ENCODE peak calls at places on chromosomes 3 and 15, in four cellular contexts. M is pancreas, H is cardiac muscle cell, B is neural progenitor cell. C is an unnamed sample.

GRCh38 chr3:171620825-171621434 is 160.7 kb upstream of the TNIK start:
- DNase-seq in M (no peak), H (peak; percentile 38), B (no peak), C (peak; percentile 93)

GRCh38 chr15:58865420-58865880 is 68.0 kb downstream of the SLTM start:
- DNase-seq in M (peak; percentile 20), H (peak; percentile 51), B (no peak), C (no peak)

GRCh38 chr15:51234181-51234927 is 104.0 kb downstream of the CYP19A1 start:
- DNase-seq in M (no peak), H (no peak), B (peak; percentile 33), C (peak; percentile 74)

GRCh38 chr3:159273608-159274007 is 471.8 kb downstream of the MFSD1 start:
- DNase-seq in M (peak; percentile 30), H (peak; percentile 69), B (peak; percentile 81), C (peak; percentile 59)

GRCh38 chr3:87035339-87035738 is 44.4 kb upstream of the VGLL3 start:
- DNase-seq in M (no peak), H (no peak), B (no peak), C (no peak)

GRCh38 chr15:71385026-71385425 is 269.8 kb downstream of the THSD4 start:
- DNase-seq in M (no peak), H (peak; percentile 29), B (no peak), C (no peak)

GRCh38 chr3:151615464-151615863 is 118.3 kb upstream of the AADACL2 start:
- DNase-seq in M (no peak), H (no peak), B (no peak), C (peak; percentile 82)

GRCh38 chr3:11306815-11307589 is 34.8 kb downstream of the ATG7 start:
- DNase-seq in M (no peak), H (peak; percentile 66), B (no peak), C (no peak)

GRCh38 chr15:88393719-88394519 is 73.3 kb downstream of the MRPL46 start:
- DNase-seq in M (no peak), H (no peak), B (no peak), C (no peak)

GRCh38 chr3:103672346-103672745 is 1237.5 kb downstream of the ZPLD1 start:
- DNase-seq in M (no peak), H (no peak), B (no peak), C (no peak)

GRCh38 chr3:71453822-71454512 is 129.6 kb downstream of the FOXP1 start:
- DNase-seq in M (no peak), H (no peak), B (no peak), C (no peak)

GRCh38 chr15:67249830-67250229 is 4.6 kb downstream of the AAGAB start:
- DNase-seq in M (no peak), H (no peak), B (no peak), C (no peak)

GRCh38 chr15:66819084-66819483 is 117.0 kb downstream of the SMAD6 start:
- DNase-seq in M (no peak), H (no peak), B (no peak), C (no peak)

GRCh38 chr3:128278761-128279593 is 125.7 kb downstream of the EEFSEC start:
- DNase-seq in M (peak; percentile 32), H (peak; percentile 97), B (peak; percentile 84), C (peak; percentile 50)

GRCh38 chr3:43046583-43046982 is 59.3 kb downstream of the POMGNT2 start:
- DNase-seq in M (no peak), H (no peak), B (no peak), C (no peak)

GRCh38 chr3:50466177-50466576 is 37.3 kb downstream of the CACNA2D2 start:
- DNase-seq in M (no peak), H (no peak), B (no peak), C (no peak)

GRCh38 chr3:198107840-198108734 is 148.1 kb downstream of the LMLN start:
- DNase-seq in M (no peak), H (no peak), B (peak; percentile 18), C (peak; percentile 95)

GRCh38 chr15:87031545-87032230 is 952.0 kb downstream of the AGBL1 start:
- DNase-seq in M (no peak), H (peak; percentile 1), B (no peak), C (no peak)

GRCh38 chr3:152269423-152270144 is 855 bp downstream of the MBNL1 start:
- DNase-seq in M (peak; percentile 37), H (peak; percentile 93), B (peak; percentile 16), C (peak; percentile 76)

GRCh38 chr3:149783576-149783975 is 8.8 kb downstream of the ANKUB1 start:
- DNase-seq in M (no peak), H (peak; percentile 53), B (no peak), C (no peak)

DNA sequence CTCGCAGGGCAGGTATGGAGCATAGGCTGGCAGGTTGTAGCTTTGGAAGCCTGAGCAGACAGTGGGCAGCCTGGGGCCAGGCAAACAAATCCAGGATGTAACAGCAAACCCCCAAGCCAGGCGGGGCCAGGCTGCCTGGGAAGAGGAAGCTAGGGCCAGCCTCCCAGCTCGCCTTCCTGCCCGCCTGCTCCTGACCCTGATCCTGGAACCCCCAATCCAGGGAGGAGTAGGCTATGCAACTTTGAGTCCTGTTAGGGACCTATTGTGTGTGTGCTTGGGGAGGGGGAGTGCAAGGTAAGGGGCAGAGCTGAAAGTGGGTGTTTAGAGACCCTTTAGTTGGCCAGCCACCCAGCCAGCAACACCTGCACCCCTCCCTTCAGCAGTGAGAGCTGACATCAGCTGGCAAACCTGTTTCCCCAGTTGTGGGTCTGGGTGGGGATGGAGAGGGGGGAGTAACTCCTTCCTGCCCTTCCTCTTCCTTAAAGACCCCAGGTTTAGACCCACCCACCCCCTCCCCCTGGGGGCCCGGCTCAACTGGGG is 2.5 kb downstream of the NBEAL2 start:
- DNase-seq in M (no peak), H (no peak), B (no peak), C (no peak)
- TF ChIP-seq CTCF in M (no peak), H (no peak), B (no peak), C (no peak)

DNA sequence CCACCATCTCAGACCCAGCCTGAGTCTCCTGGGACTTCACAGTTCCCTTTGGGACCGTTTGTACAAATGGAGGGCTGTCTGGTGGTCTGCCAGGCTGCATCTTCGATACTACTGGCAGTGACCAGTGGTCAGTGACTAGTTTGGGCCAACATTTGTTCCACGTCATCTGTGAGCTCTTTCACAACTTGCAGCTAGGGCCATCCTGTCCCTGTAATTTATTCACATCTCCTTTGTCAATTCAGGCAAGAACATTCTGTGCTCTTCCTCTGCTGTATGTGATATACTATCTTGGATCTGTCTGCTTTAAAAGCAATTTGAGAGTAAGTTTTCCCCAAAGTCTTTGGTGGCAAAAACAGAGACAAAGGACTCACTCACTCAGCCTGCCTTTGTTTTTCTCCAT is 353.4 kb downstream of the EPHB1 start:
- DNase-seq in M (no peak), H (no peak), B (no peak), C (no peak)
- H3K27ac ChIP-seq in M (no peak overlapping the region), H (no peak overlapping the region), B (no peak overlapping the region), C (no peak overlapping the region)

GRCh38 chr15:44426975-44427755 is at the start of gene CTDSPL2:
- DNase-seq in M (peak; percentile 99), H (peak; percentile 100), B (peak; percentile 99), C (peak; percentile 100)

GRCh38 chr15:44427756-44428724 is 611 bp downstream of the CTDSPL2 start:
- DNase-seq in M (no peak), H (peak; percentile 71), B (peak; percentile 86), C (peak; percentile 24)
- TF ChIP-seq CTCF in M (no peak), H (no peak), B (peak; percentile 29), C (peak; percentile 22)

GRCh38 chr3:54957711-54958110 is 29.9 kb upstream of the LRTM1 start:
- DNase-seq in M (no peak), H (no peak), B (no peak), C (no peak)
- H3K27ac ChIP-seq in M (no peak overlapping the region), H (no peak overlapping the region), B (no peak overlapping the region), C (no peak overlapping the region)

DNA sequence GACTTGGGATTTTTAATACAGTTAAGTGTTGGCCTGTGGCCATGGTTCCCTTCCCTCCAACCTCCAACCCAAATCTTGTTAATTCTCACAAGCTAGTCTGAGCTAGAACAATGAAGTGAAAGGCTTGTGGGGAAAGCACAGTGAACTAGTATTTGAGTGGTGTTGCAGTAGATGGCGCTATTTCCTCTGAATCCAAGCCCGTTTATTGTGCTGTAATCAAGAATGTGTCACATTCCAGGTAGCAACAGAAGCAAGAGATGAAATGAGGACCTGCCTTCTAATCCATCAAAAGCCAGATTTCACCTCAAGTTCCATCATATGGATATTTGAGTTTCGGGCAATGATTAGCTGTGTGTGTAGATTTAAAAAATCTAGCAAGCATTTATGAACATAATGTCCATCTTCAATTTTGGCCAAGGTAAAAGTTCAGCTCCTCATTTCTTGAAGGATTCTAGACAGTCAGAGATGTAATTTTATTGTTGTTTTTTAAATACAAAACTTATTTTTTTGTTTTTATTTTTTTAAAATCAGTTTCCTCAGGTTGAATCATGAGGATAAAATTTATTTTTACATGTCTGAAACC is 160.7 kb downstream of the SQOR start:
- DNase-seq in M (peak; percentile 45), H (peak; percentile 60), B (peak; percentile 88), C (peak; percentile 62)
- TF ChIP-seq CTCF in M (peak; percentile 49), H (peak; percentile 62), B (peak; percentile 87), C (peak; percentile 80)

GRCh38 chr3:156303316-156303715 is 182.9 kb downstream of the KCNAB1 start:
- DNase-seq in M (no peak), H (no peak), B (no peak), C (no peak)
- H3K27ac ChIP-seq in M (no peak overlapping the region), H (no peak overlapping the region), B (no peak overlapping the region), C (no peak overlapping the region)

DNA sequence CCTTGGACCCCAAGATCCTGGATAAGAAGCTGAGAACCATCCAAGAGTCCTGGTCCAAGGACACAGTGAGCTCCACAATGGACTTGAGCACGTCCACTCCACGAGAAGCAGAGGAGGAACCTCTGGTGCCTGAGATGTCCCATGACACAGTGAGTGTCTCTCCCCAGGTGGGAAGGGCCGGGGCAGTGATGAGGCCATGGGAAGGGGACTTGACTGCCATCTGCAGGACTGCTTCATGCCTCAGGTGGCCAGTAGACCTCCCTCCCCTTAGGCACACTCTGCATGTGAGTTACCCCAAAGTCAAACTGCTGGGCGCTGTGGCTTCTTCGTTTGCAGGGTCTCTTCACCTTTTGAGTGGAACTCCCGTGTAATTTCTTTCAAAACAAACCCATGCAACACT is 59.7 kb downstream of the CCDC33 start:
- DNase-seq in M (no peak), H (no peak), B (no peak), C (no peak)
- TF ChIP-seq CTCF in M (no peak), H (no peak), B (peak; percentile 18), C (no peak)

GRCh38 chr15:41809526-41810220 is 18.2 kb upstream of the JMJD7 start:
- DNase-seq in M (no peak), H (no peak), B (no peak), C (no peak)
- H3K27ac ChIP-seq in M (no peak overlapping the region), H (no peak overlapping the region), B (no peak overlapping the region), C (no peak overlapping the region)

GRCh38 chr3:13416002-13416793 is 3.9 kb downstream of the NUP210 start:
- DNase-seq in M (no peak), H (no peak), B (peak; percentile 41), C (no peak)
- TF ChIP-seq CTCF in M (no peak), H (no peak), B (peak; percentile 58), C (peak; percentile 38)

GRCh38 chr3:61811652-61812051 is 250.3 kb downstream of the PTPRG start:
- DNase-seq in M (no peak), H (no peak), B (no peak), C (no peak)

GRCh38 chr3:61808999-61809398 is 247.6 kb downstream of the PTPRG start:
- DNase-seq in M (no peak), H (peak; percentile 19), B (no peak), C (no peak)

GRCh38 chr3:61808526-61808925 is 247.2 kb downstream of the PTPRG start:
- DNase-seq in M (peak; percentile 17), H (peak; percentile 95), B (no peak), C (no peak)

GRCh38 chr3:61810953-61811497 is 249.7 kb downstream of the PTPRG start:
- DNase-seq in M (no peak), H (no peak), B (no peak), C (no peak)

GRCh38 chr3:61809879-61810278 is 248.5 kb downstream of the PTPRG start:
- DNase-seq in M (no peak), H (peak; percentile 59), B (no peak), C (peak; percentile 6)
- H3K27ac ChIP-seq in M (no peak overlapping the region), H (no peak overlapping the region), B (no peak overlapping the region), C (no peak overlapping the region)